ENCODE peak calls at places on chromosomes 5 and 9, in four cellular contexts. J is pancreas, A is myocyte, H is NCI-H2029 treated with DMSO at 0.1 percent for 48 hours. Q is an unnamed sample.

GRCh38 chr9:114143214-114143613 is 12.1 kb upstream of the COL27A1 start:
- DNase-seq in J (no peak), A (peak; percentile 65), H (no peak), Q (no peak)

GRCh38 chr9:9949948-9950347 is 662.9 kb downstream of the PTPRD start:
- DNase-seq in J (no peak), A (no peak), H (no peak), Q (no peak)

GRCh38 chr9:98944130-98945074 is 695 bp downstream of the COL15A1 start:
- DNase-seq in J (peak; percentile 36), A (peak; percentile 38), H (no peak), Q (no peak)

GRCh38 chr5:81948349-81948748 is 23.5 kb upstream of the ATG10 start:
- DNase-seq in J (no peak), A (no peak), H (peak; percentile 18), Q (no peak)

GRCh38 chr9:92138157-92138959 is 23.1 kb upstream of the SPTLC1 start:
- DNase-seq in J (peak; percentile 34), A (peak; percentile 79), H (no peak), Q (peak; percentile 84)

GRCh38 chr5:616342-617039 is 4.4 kb downstream of the CEP72 start:
- DNase-seq in J (no peak), A (no peak), H (no peak), Q (peak; percentile 51)

GRCh38 chr9:120528834-120529233 is 51.1 kb downstream of the CDK5RAP2 start:
- DNase-seq in J (no peak), A (no peak), H (no peak), Q (no peak)

GRCh38 chr5:135825373-135826220 is 8.9 kb upstream of the SLC25A48 start:
- DNase-seq in J (no peak), A (no peak), H (no peak), Q (no peak)

GRCh38 chr9:14661421-14662059 is 31.7 kb downstream of the ZDHHC21 start:
- DNase-seq in J (no peak), A (peak; percentile 32), H (no peak), Q (no peak)

GRCh38 chr5:74017786-74018211 is 391.8 kb downstream of the ARHGEF28 start:
- DNase-seq in J (peak; percentile 27), A (peak; percentile 60), H (peak; percentile 82), Q (no peak)

GRCh38 chr9:94861589-94862241 is 135.2 kb downstream of the AOPEP start:
- DNase-seq in J (no peak), A (no peak), H (no peak), Q (no peak)

GRCh38 chr5:98428806-98429205 is 344.7 kb upstream of the RGMB start:
- DNase-seq in J (no peak), A (peak; percentile 73), H (no peak), Q (peak; percentile 74)